ENCODE peak calls at places on chromosomes 13 and 19, in four cellular contexts. One of them, this sample, is unnamed.

GRCh38 chr19:53980553-53981407 is 10.7 kb upstream of the CACNG6 start:
- DNase-seq in germinal center: no peak
- DNase-seq in stimulated activated CD8-positive, alpha-beta memory T cell treated with anti-CD3 and anti-CD28 coated beads, Interleukin-7, amount 100 ng/mL, for 1 hour: no peak
- DNase-seq in ELR: peak; percentile 74
- DNase-seq in this sample: peak; percentile 79

GRCh38 chr13:98171806-98172569 is 5.1 kb downstream of the RNF113B start:
- DNase-seq in germinal center: no peak
- DNase-seq in stimulated activated CD8-positive, alpha-beta memory T cell treated with anti-CD3 and anti-CD28 coated beads, Interleukin-7, amount 100 ng/mL, for 1 hour: no peak
- DNase-seq in ELR: peak; percentile 53
- DNase-seq in this sample: peak; percentile 73

GRCh38 chr19:35738021-35738886 is 4.0 kb downstream of the IGFLR1 start:
- DNase-seq in germinal center: no peak
- DNase-seq in stimulated activated CD8-positive, alpha-beta memory T cell treated with anti-CD3 and anti-CD28 coated beads, Interleukin-7, amount 100 ng/mL, for 1 hour: no peak
- DNase-seq in ELR: no peak
- DNase-seq in this sample: no peak

GRCh38 chr19:54489766-54490165 is 12.9 kb upstream of the LAIR2 start:
- DNase-seq in germinal center: no peak
- DNase-seq in stimulated activated CD8-positive, alpha-beta memory T cell treated with anti-CD3 and anti-CD28 coated beads, Interleukin-7, amount 100 ng/mL, for 1 hour: no peak
- DNase-seq in ELR: no peak
- DNase-seq in this sample: no peak

GRCh38 chr13:100423375-100423774 is 165.2 kb downstream of the GGACT start:
- DNase-seq in germinal center: no peak
- DNase-seq in stimulated activated CD8-positive, alpha-beta memory T cell treated with anti-CD3 and anti-CD28 coated beads, Interleukin-7, amount 100 ng/mL, for 1 hour: no peak
- DNase-seq in ELR: peak; percentile 41
- DNase-seq in this sample: peak; percentile 1

GRCh38 chr13:93262729-93263128 is 36.1 kb downstream of the GPC6 start:
- DNase-seq in germinal center: no peak
- DNase-seq in stimulated activated CD8-positive, alpha-beta memory T cell treated with anti-CD3 and anti-CD28 coated beads, Interleukin-7, amount 100 ng/mL, for 1 hour: no peak
- DNase-seq in ELR: peak; percentile 88
- DNase-seq in this sample: peak; percentile 69

GRCh38 chr13:50476579-50476978 is 366.9 kb downstream of the DLEU7 start:
- DNase-seq in germinal center: no peak
- DNase-seq in stimulated activated CD8-positive, alpha-beta memory T cell treated with anti-CD3 and anti-CD28 coated beads, Interleukin-7, amount 100 ng/mL, for 1 hour: no peak
- DNase-seq in ELR: no peak
- DNase-seq in this sample: no peak

GRCh38 chr13:19071161-19071936 is 110.3 kb downstream of the TUBA3C start:
- DNase-seq in germinal center: no peak
- DNase-seq in stimulated activated CD8-positive, alpha-beta memory T cell treated with anti-CD3 and anti-CD28 coated beads, Interleukin-7, amount 100 ng/mL, for 1 hour: no peak
- DNase-seq in ELR: no peak
- DNase-seq in this sample: no peak

GRCh38 chr13:104522235-104523072 is 1456.2 kb upstream of the SLC10A2 start:
- DNase-seq in germinal center: no peak
- DNase-seq in stimulated activated CD8-positive, alpha-beta memory T cell treated with anti-CD3 and anti-CD28 coated beads, Interleukin-7, amount 100 ng/mL, for 1 hour: no peak
- DNase-seq in ELR: no peak
- DNase-seq in this sample: no peak

GRCh38 chr13:98445340-98446233 is 131.3 kb downstream of the STK24 start:
- DNase-seq in germinal center: peak; percentile 90
- DNase-seq in stimulated activated CD8-positive, alpha-beta memory T cell treated with anti-CD3 and anti-CD28 coated beads, Interleukin-7, amount 100 ng/mL, for 1 hour: peak; percentile 61
- DNase-seq in ELR: peak; percentile 79
- DNase-seq in this sample: peak; percentile 50

GRCh38 chr19:1775951-1776605 is 22.8 kb downstream of the ONECUT3 start:
- DNase-seq in germinal center: no peak
- DNase-seq in stimulated activated CD8-positive, alpha-beta memory T cell treated with anti-CD3 and anti-CD28 coated beads, Interleukin-7, amount 100 ng/mL, for 1 hour: no peak
- DNase-seq in ELR: no peak
- DNase-seq in this sample: no peak

GRCh38 chr19:7941895-7942596 is 1.4 kb downstream of the TIMM44 start:
- DNase-seq in germinal center: no peak
- DNase-seq in stimulated activated CD8-positive, alpha-beta memory T cell treated with anti-CD3 and anti-CD28 coated beads, Interleukin-7, amount 100 ng/mL, for 1 hour: no peak
- DNase-seq in ELR: no peak
- DNase-seq in this sample: no peak

GRCh38 chr13:112752711-112753541 is 63.1 kb downstream of the ATP11A start:
- DNase-seq in germinal center: no peak
- DNase-seq in stimulated activated CD8-positive, alpha-beta memory T cell treated with anti-CD3 and anti-CD28 coated beads, Interleukin-7, amount 100 ng/mL, for 1 hour: no peak
- DNase-seq in ELR: no peak
- DNase-seq in this sample: peak; percentile 5

GRCh38 chr13:75581874-75582640 is 32.5 kb downstream of the UCHL3 start:
- DNase-seq in germinal center: no peak
- DNase-seq in stimulated activated CD8-positive, alpha-beta memory T cell treated with anti-CD3 and anti-CD28 coated beads, Interleukin-7, amount 100 ng/mL, for 1 hour: no peak
- DNase-seq in ELR: no peak
- DNase-seq in this sample: peak; percentile 9

GRCh38 chr19:27764186-27764804 is 1448.7 kb downstream of the UQCRFS1 start:
- DNase-seq in germinal center: no peak
- DNase-seq in stimulated activated CD8-positive, alpha-beta memory T cell treated with anti-CD3 and anti-CD28 coated beads, Interleukin-7, amount 100 ng/mL, for 1 hour: no peak
- DNase-seq in ELR: no peak
- DNase-seq in this sample: no peak

GRCh38 chr13:39982745-39983144 is 327.3 kb downstream of the COG6 start:
- DNase-seq in germinal center: no peak
- DNase-seq in stimulated activated CD8-positive, alpha-beta memory T cell treated with anti-CD3 and anti-CD28 coated beads, Interleukin-7, amount 100 ng/mL, for 1 hour: no peak
- DNase-seq in ELR: no peak
- DNase-seq in this sample: no peak

GRCh38 chr13:77374786-77375185 is 47.9 kb upstream of the MYCBP2 start:
- DNase-seq in germinal center: no peak
- DNase-seq in stimulated activated CD8-positive, alpha-beta memory T cell treated with anti-CD3 and anti-CD28 coated beads, Interleukin-7, amount 100 ng/mL, for 1 hour: no peak
- DNase-seq in ELR: no peak
- DNase-seq in this sample: no peak

GRCh38 chr13:91247768-91248167 is 99.7 kb upstream of the MIR17HG start:
- DNase-seq in germinal center: no peak
- DNase-seq in stimulated activated CD8-positive, alpha-beta memory T cell treated with anti-CD3 and anti-CD28 coated beads, Interleukin-7, amount 100 ng/mL, for 1 hour: no peak
- DNase-seq in ELR: peak; percentile 34
- DNase-seq in this sample: no peak

GRCh38 chr19:38705197-38706019 is 38.9 kb downstream of the CAPN12 start:
- DNase-seq in germinal center: no peak
- DNase-seq in stimulated activated CD8-positive, alpha-beta memory T cell treated with anti-CD3 and anti-CD28 coated beads, Interleukin-7, amount 100 ng/mL, for 1 hour: no peak
- DNase-seq in ELR: no peak
- DNase-seq in this sample: no peak

GRCh38 chr13:29925457-29925856 is 75.0 kb upstream of the UBL3 start:
- DNase-seq in germinal center: no peak
- DNase-seq in stimulated activated CD8-positive, alpha-beta memory T cell treated with anti-CD3 and anti-CD28 coated beads, Interleukin-7, amount 100 ng/mL, for 1 hour: no peak
- DNase-seq in ELR: peak; percentile 55
- DNase-seq in this sample: peak; percentile 86

GRCh38 chr13:96816261-96816660 is 178.0 kb downstream of the OXGR1 start:
- DNase-seq in germinal center: no peak
- DNase-seq in stimulated activated CD8-positive, alpha-beta memory T cell treated with anti-CD3 and anti-CD28 coated beads, Interleukin-7, amount 100 ng/mL, for 1 hour: no peak
- DNase-seq in ELR: no peak
- DNase-seq in this sample: no peak

GRCh38 chr13:61728468-61728867 is 312.8 kb upstream of the PCDH20 start:
- DNase-seq in germinal center: no peak
- DNase-seq in stimulated activated CD8-positive, alpha-beta memory T cell treated with anti-CD3 and anti-CD28 coated beads, Interleukin-7, amount 100 ng/mL, for 1 hour: no peak
- DNase-seq in ELR: peak; percentile 0
- DNase-seq in this sample: no peak

GRCh38 chr19:53158119-53158656 is 665 bp downstream of the ZNF347 start:
- DNase-seq in germinal center: peak; percentile 8
- DNase-seq in stimulated activated CD8-positive, alpha-beta memory T cell treated with anti-CD3 and anti-CD28 coated beads, Interleukin-7, amount 100 ng/mL, for 1 hour: no peak
- DNase-seq in ELR: peak; percentile 63
- DNase-seq in this sample: peak; percentile 64

GRCh38 chr19:33814181-33815165 is 17.8 kb downstream of the KCTD15 start:
- DNase-seq in germinal center: no peak
- DNase-seq in stimulated activated CD8-positive, alpha-beta memory T cell treated with anti-CD3 and anti-CD28 coated beads, Interleukin-7, amount 100 ng/mL, for 1 hour: no peak
- DNase-seq in ELR: no peak
- DNase-seq in this sample: no peak

GRCh38 chr13:67402546-67402945 is 172.4 kb upstream of the PCDH9 start:
- DNase-seq in germinal center: no peak
- DNase-seq in stimulated activated CD8-positive, alpha-beta memory T cell treated with anti-CD3 and anti-CD28 coated beads, Interleukin-7, amount 100 ng/mL, for 1 hour: no peak
- DNase-seq in ELR: no peak
- DNase-seq in this sample: no peak

GRCh38 chr19:33193864-33194362 is at the start of gene LRP3:
- DNase-seq in germinal center: no peak
- DNase-seq in stimulated activated CD8-positive, alpha-beta memory T cell treated with anti-CD3 and anti-CD28 coated beads, Interleukin-7, amount 100 ng/mL, for 1 hour: no peak
- DNase-seq in ELR: peak; percentile 13
- DNase-seq in this sample: no peak

GRCh38 chr19:57667220-57667619 is 1.5 kb upstream of the ZSCAN4 start:
- DNase-seq in germinal center: no peak
- DNase-seq in stimulated activated CD8-positive, alpha-beta memory T cell treated with anti-CD3 and anti-CD28 coated beads, Interleukin-7, amount 100 ng/mL, for 1 hour: no peak
- DNase-seq in ELR: no peak
- DNase-seq in this sample: no peak

GRCh38 chr13:37175996-37176395 is 70.5 kb upstream of the CSNK1A1L start:
- DNase-seq in germinal center: no peak
- DNase-seq in stimulated activated CD8-positive, alpha-beta memory T cell treated with anti-CD3 and anti-CD28 coated beads, Interleukin-7, amount 100 ng/mL, for 1 hour: no peak
- DNase-seq in ELR: peak; percentile 38
- DNase-seq in this sample: peak; percentile 52

GRCh38 chr13:31775148-31775547 is 35.8 kb downstream of the RXFP2 start:
- DNase-seq in germinal center: no peak
- DNase-seq in stimulated activated CD8-positive, alpha-beta memory T cell treated with anti-CD3 and anti-CD28 coated beads, Interleukin-7, amount 100 ng/mL, for 1 hour: no peak
- DNase-seq in ELR: no peak
- DNase-seq in this sample: no peak

GRCh38 chr19:37304190-37304883 is 66.6 kb upstream of the ZNF527 start:
- DNase-seq in germinal center: no peak
- DNase-seq in stimulated activated CD8-positive, alpha-beta memory T cell treated with anti-CD3 and anti-CD28 coated beads, Interleukin-7, amount 100 ng/mL, for 1 hour: no peak
- DNase-seq in ELR: no peak
- DNase-seq in this sample: no peak

GRCh38 chr19:4264812-4265211 is 14.3 kb upstream of the SHD start:
- DNase-seq in germinal center: no peak
- DNase-seq in stimulated activated CD8-positive, alpha-beta memory T cell treated with anti-CD3 and anti-CD28 coated beads, Interleukin-7, amount 100 ng/mL, for 1 hour: no peak
- DNase-seq in ELR: no peak
- DNase-seq in this sample: no peak

GRCh38 chr13:112532837-112533745 is 54.9 kb downstream of the TUBGCP3 start:
- DNase-seq in germinal center: no peak
- DNase-seq in stimulated activated CD8-positive, alpha-beta memory T cell treated with anti-CD3 and anti-CD28 coated beads, Interleukin-7, amount 100 ng/mL, for 1 hour: no peak
- DNase-seq in ELR: no peak
- DNase-seq in this sample: no peak

GRCh38 chr19:13493516-13494310 is 12.6 kb downstream of the CACNA1A start:
- DNase-seq in germinal center: no peak
- DNase-seq in stimulated activated CD8-positive, alpha-beta memory T cell treated with anti-CD3 and anti-CD28 coated beads, Interleukin-7, amount 100 ng/mL, for 1 hour: no peak
- DNase-seq in ELR: peak; percentile 5
- DNase-seq in this sample: peak; percentile 9